ENCODE peak calls at places on chromosomes 2 and 18, in nine cellular contexts. X is K562, G is transverse colon, N is H1, Y is esophagus muscularis mucosa, E is stomach, B is upper lobe of left lung, Z is GM12878, V is HepG2. W is an unnamed sample.

GRCh38 chr2:175293776-175294175 is 112.3 kb upstream of the ATP5MC3 start:
- DNase-seq in G (no peak), Z (no peak), B (no peak), Y (no peak), X (no peak), N (no peak), E (no peak), V (no peak), W (no peak)

GRCh38 chr2:101307950-101308431 is 510 bp downstream of the RNF149 start:
- DNase-seq in B (peak), Y (peak), V (no peak), G (peak), E (no peak), X (no peak), Z (no peak), N (no peak), W (peak)

GRCh38 chr2:168525020-168525419 is 68.9 kb downstream of the CERS6 start:
- DNase-seq in V (no peak), X (no peak), N (no peak), G (peak), Y (no peak), B (no peak), Z (no peak), E (no peak), W (no peak)

GRCh38 chr2:211437396-211437795 is 881.0 kb downstream of the CPS1 start:
- DNase-seq in V (no peak), N (no peak), Y (no peak), B (no peak), Z (no peak), E (no peak), X (no peak), G (no peak), W (no peak)

GRCh38 chr2:120322329-120322728 is 23.6 kb upstream of the INHBB start:
- DNase-seq in G (no peak), V (no peak), Y (no peak), X (no peak), E (no peak), B (no peak), Z (no peak), N (no peak), W (no peak)

GRCh38 chr2:193806088-193806774 is 1611.5 kb upstream of the TMEFF2 start:
- DNase-seq in E (no peak), X (no peak), G (no peak), B (no peak), V (no peak), Z (no peak), Y (no peak), N (no peak), W (no peak)

GRCh38 chr2:234840336-234840735 is 111.5 kb upstream of the SH3BP4 start:
- DNase-seq in E (no peak), X (no peak), Y (no peak), Z (no peak), V (peak), N (peak), B (no peak), G (peak), W (no peak)

GRCh38 chr2:206740800-206741199 is 22.6 kb upstream of the DYTN start:
- DNase-seq in N (no peak), Z (no peak), X (no peak), B (no peak), E (no peak), Y (no peak), G (no peak), V (no peak), W (no peak)

GRCh38 chr2:29487967-29488550 is 372.8 kb downstream of the CLIP4 start:
- DNase-seq in G (no peak), V (no peak), Z (no peak), X (no peak), N (no peak), Y (no peak), B (no peak), E (no peak), W (no peak)

GRCh38 chr2:133458280-133458679 is 110.0 kb downstream of the NCKAP5 start:
- DNase-seq in E (no peak), B (no peak), Y (no peak), Z (no peak), X (no peak), N (no peak), V (no peak), G (no peak), W (no peak)

GRCh38 chr2:160205511-160205910 is 5.4 kb upstream of the ITGB6 start:
- DNase-seq in G (peak), N (no peak), Z (no peak), X (no peak), V (peak), E (peak), Y (no peak), B (peak), W (peak)

GRCh38 chr2:174939046-174939445 is 66.1 kb downstream of the CHN1 start:
- DNase-seq in V (no peak), N (no peak), G (no peak), Y (no peak), Z (no peak), E (no peak), X (no peak), B (no peak), W (no peak)

GRCh38 chr18:31931163-31931885 is 11.6 kb downstream of the TRAPPC8 start:
- DNase-seq in G (no peak), V (no peak), X (no peak), Z (no peak), N (no peak), Y (no peak), E (no peak), B (no peak), W (no peak)

GRCh38 chr2:190121971-190122370 is 59.4 kb upstream of the MSTN start:
- DNase-seq in Y (no peak), X (no peak), Z (peak), N (no peak), E (no peak), V (peak), B (no peak), G (no peak), W (no peak)

GRCh38 chr2:42336361-42336965 is 24.6 kb downstream of the COX7A2L start:
- DNase-seq in E (no peak), X (no peak), Y (peak), Z (no peak), G (no peak), B (no peak), V (no peak), N (no peak), W (no peak)

GRCh38 chr2:11827547-11827946 is 81.1 kb downstream of the LPIN1 start:
- DNase-seq in N (no peak), G (no peak), B (no peak), Y (no peak), X (no peak), V (no peak), Z (no peak), E (no peak), W (no peak)

GRCh38 chr2:26169681-26170414 is 3.0 kb upstream of the GAREM2 start:
- DNase-seq in X (no peak), Z (no peak), B (peak), Y (no peak), N (no peak), V (no peak), E (no peak), G (no peak), W (peak)

GRCh38 chr2:239749272-239749873 is 275.8 kb downstream of the NDUFA10 start:
- DNase-seq in Y (no peak), B (no peak), G (no peak), X (no peak), E (no peak), Z (no peak), N (no peak), V (no peak), W (no peak)

GRCh38 chr2:20213651-20214565 is 11.0 kb downstream of the SDC1 start:
- DNase-seq in G (peak), E (no peak), Z (peak), B (peak), Y (no peak), X (no peak), N (no peak), V (peak), W (no peak)

GRCh38 chr2:74587664-74588277 is 33.3 kb downstream of the DOK1 start:
- DNase-seq in X (peak), B (peak), V (peak), Z (no peak), N (peak), G (peak), E (peak), Y (no peak), W (no peak)

GRCh38 chr2:138435701-138436100 is 65.9 kb upstream of the SPOPL start:
- DNase-seq in G (no peak), V (no peak), X (no peak), B (no peak), Z (no peak), E (no peak), Y (no peak), N (no peak), W (no peak)

DNA sequence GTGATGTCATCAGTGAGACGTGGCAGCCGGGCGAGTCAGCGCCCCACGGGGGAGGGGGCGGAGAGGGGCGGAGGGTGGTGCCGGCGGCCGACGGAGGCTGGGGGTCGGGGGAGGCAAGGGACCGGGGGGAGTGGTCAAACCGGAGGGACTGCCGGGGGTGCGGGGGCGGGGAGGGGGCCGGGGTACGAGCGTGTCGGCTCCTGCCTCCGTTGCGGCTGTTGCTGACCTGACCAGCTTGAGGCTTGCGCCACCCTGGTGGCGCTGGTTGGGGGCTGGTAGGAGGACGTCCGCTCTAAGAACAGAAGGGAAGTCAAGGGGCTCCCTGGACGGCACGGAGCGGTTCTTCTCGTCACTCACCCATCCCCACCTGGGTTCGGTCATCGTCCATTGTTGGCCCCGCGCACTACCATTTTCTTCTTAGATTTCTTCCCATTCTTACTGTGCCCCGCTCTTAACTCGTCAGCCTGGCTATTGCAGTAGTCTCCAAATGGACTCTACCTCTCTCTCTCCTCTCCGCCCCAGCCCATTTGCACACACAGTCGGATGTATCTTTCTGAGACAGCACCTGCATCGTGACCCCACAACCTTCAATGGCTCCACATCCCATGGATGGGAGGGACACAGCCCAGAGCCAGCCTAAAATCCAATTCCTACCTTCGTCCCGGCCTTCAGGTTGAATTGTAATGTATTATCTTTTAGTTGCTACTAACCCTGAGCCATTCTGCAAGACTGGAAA is 702 bp upstream of the RAB1A start:
- DNase-seq in N (no peak), Y (no peak), B (no peak), X (peak), G (no peak), V (no peak), E (no peak), Z (peak), W (no peak)
- TF ChIP-seq EP300 in N (no peak), Y (no peak), B (no peak), X (peak), G (no peak), V (no peak), E (no peak), Z (no peak), W (no peak)

GRCh38 chr2:9951522-9952285 is at the start of gene GRHL1:
- DNase-seq in N (peak), Z (peak), G (peak), X (peak), V (peak), Y (peak), E (peak), B (peak), W (peak)
- TF ChIP-seq POLR2AphosphoS5 in N (no peak), Z (no peak), G (peak), X (no peak), V (no peak), Y (peak), E (no peak), B (peak), W (peak)

GRCh38 chr18:36628435-36629094 is 200.2 kb downstream of the TPGS2 start:
- DNase-seq in Z (no peak), Y (no peak), B (no peak), X (no peak), E (no peak), G (no peak), N (no peak), V (peak), W (no peak)

GRCh38 chr18:36629095-36629604 is 199.7 kb downstream of the TPGS2 start:
- DNase-seq in G (no peak), Z (no peak), V (no peak), E (no peak), X (no peak), B (no peak), N (no peak), Y (no peak), W (no peak)

GRCh38 chr18:36633961-36634412 is 194.8 kb downstream of the TPGS2 start:
- DNase-seq in Z (peak), X (no peak), E (no peak), N (no peak), Y (no peak), B (no peak), G (no peak), V (no peak), W (no peak)

GRCh38 chr18:36629836-36630235 is 199.0 kb downstream of the TPGS2 start:
- DNase-seq in Y (no peak), X (no peak), E (no peak), G (no peak), Z (no peak), V (no peak), N (no peak), B (no peak), W (no peak)

GRCh38 chr18:36630917-36631316 is 197.9 kb downstream of the TPGS2 start:
- DNase-seq in Y (no peak), N (no peak), G (no peak), E (no peak), Z (no peak), B (no peak), X (no peak), V (no peak), W (no peak)
- TF ChIP-seq EP300 in Y (no peak), N (no peak), G (no peak), E (no peak), Z (no peak), B (no peak), X (no peak), V (no peak), W (no peak)

DNA sequence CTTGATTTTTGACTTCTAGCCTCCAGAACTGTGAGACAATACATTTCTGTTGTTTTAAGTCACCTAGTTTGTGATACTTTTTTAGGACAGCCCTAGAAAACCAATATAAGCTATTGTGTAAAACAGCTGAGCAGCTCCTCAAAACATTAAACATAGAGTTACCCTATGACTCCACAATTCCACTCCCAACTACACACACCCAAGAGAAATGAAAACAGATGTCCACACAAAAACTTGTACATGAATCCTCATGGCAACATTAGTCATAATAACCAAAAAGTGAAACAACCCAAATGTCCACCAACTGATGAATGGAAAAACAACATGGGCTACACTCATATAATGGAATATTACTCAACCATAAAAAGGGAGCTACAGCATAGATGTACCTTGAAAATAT is 32.6 kb downstream of the TNS1 start:
- DNase-seq in E (no peak), G (no peak), V (no peak), Z (no peak), B (no peak), X (no peak), N (no peak), Y (no peak), W (no peak)
- TF ChIP-seq POLR2AphosphoS5 in E (no peak), G (no peak), V (no peak), Z (no peak), B (no peak), X (no peak), N (no peak), Y (no peak), W (no peak)

GRCh38 chr18:56522826-56523225 is 115.6 kb downstream of the TXNL1 start:
- DNase-seq in B (no peak), V (no peak), X (no peak), E (no peak), Y (peak), G (no peak), Z (no peak), N (no peak), W (no peak)
- TF ChIP-seq EP300 in B (no peak), V (no peak), X (no peak), E (no peak), Y (no peak), G (no peak), Z (no peak), N (no peak), W (no peak)

W was measured in suprapubic skin.